ENCODE peak calls at places on chromosomes 6 and 20, in ten cellular contexts. Q, V, N, J, E, C, H, F, Y and Z are unnamed samples.

GRCh38 chr6:168995526-168996100 is 258.0 kb downstream of the THBS2 start:
- DNase-seq in Q (no peak), V (no peak), N (no peak), J (no peak), E (no peak), C (no peak), H (no peak), F (no peak), Y (no peak), Z (no peak)

GRCh38 chr6:17086469-17086868 is 15.4 kb upstream of the STMND1 start:
- DNase-seq in Q (peak), V (peak), N (no peak), J (peak), E (peak), C (peak), H (peak), F (peak), Y (peak), Z (peak)

GRCh38 chr6:107305391-107305790 is 154.0 kb downstream of the PDSS2 start:
- DNase-seq in Q (no peak), V (no peak), N (no peak), J (no peak), E (no peak), C (no peak), H (no peak), F (no peak), Y (no peak), Z (no peak)

GRCh38 chr6:52641826-52642225 is 29.1 kb upstream of the TMEM14A start:
- DNase-seq in Q (no peak), V (no peak), N (no peak), J (no peak), E (peak), C (no peak), H (no peak), F (no peak), Y (no peak), Z (no peak)

GRCh38 chr20:43812216-43812615 is 85.4 kb upstream of the GTSF1L start:
- DNase-seq in Q (no peak), V (no peak), N (no peak), J (no peak), E (no peak), C (no peak), H (no peak), F (no peak), Y (no peak), Z (no peak)

GRCh38 chr6:142915129-142915697 is 29.8 kb downstream of the HIVEP2 start:
- DNase-seq in Q (no peak), V (no peak), N (no peak), J (no peak), E (no peak), C (no peak), H (no peak), F (no peak), Y (no peak), Z (no peak)

GRCh38 chr20:10490706-10491105 is 55.6 kb downstream of the SLX4IP start:
- DNase-seq in Q (peak), V (no peak), N (no peak), J (no peak), E (no peak), C (no peak), H (no peak), F (no peak), Y (no peak), Z (no peak)

GRCh38 chr6:56364482-56365313 is 117.3 kb upstream of the COL21A1 start:
- DNase-seq in Q (peak), V (no peak), N (no peak), J (no peak), E (peak), C (no peak), H (no peak), F (no peak), Y (no peak), Z (no peak)

GRCh38 chr6:108134213-108134973 is 31.4 kb upstream of the NR2E1 start:
- DNase-seq in Q (no peak), V (no peak), N (no peak), J (no peak), E (no peak), C (no peak), H (no peak), F (no peak), Y (no peak), Z (no peak)

GRCh38 chr20:5131502-5131901 is 4.7 kb downstream of the CDS2 start:
- DNase-seq in Q (no peak), V (no peak), N (no peak), J (no peak), E (no peak), C (no peak), H (no peak), F (no peak), Y (no peak), Z (no peak)

GRCh38 chr20:8389381-8390368 is 257.6 kb downstream of the PLCB1 start:
- DNase-seq in Q (peak), V (peak), N (no peak), J (no peak), E (peak), C (no peak), H (no peak), F (no peak), Y (peak), Z (no peak)

GRCh38 chr20:50510706-50511401 is 671 bp downstream of the PTPN1 start:
- DNase-seq in Q (no peak), V (peak), N (no peak), J (peak), E (peak), C (no peak), H (peak), F (peak), Y (no peak), Z (no peak)

GRCh38 chr20:50513169-50514034 is 3.2 kb downstream of the PTPN1 start:
- DNase-seq in Q (peak), V (no peak), N (no peak), J (no peak), E (peak), C (no peak), H (no peak), F (no peak), Y (no peak), Z (no peak)

GRCh38 chr20:50509923-50510705 is at the start of gene PTPN1:
- DNase-seq in Q (peak), V (peak), N (peak), J (peak), E (peak), C (peak), H (peak), F (peak), Y (peak), Z (peak)

GRCh38 chr20:50514035-50514337 is 3.8 kb downstream of the PTPN1 start:
- DNase-seq in Q (no peak), V (no peak), N (no peak), J (no peak), E (no peak), C (no peak), H (no peak), F (no peak), Y (no peak), Z (no peak)

GRCh38 chr20:50512323-50512722 is 2.1 kb downstream of the PTPN1 start:
- DNase-seq in Q (no peak), V (no peak), N (no peak), J (no peak), E (no peak), C (no peak), H (no peak), F (no peak), Y (no peak), Z (no peak)
- H3K27ac ChIP-seq in Q (peak), V (peak), N (no peak), J (peak), E (peak), C (peak), H (peak), F (peak), Y (no peak), Z (peak)

GRCh38 chr6:130980310-130981032 is 82.6 kb downstream of the EPB41L2 start:
- DNase-seq in Q (no peak), V (no peak), N (no peak), J (no peak), E (no peak), C (no peak), H (no peak), F (no peak), Y (no peak), Z (no peak)
- H3K4me3 ChIP-seq in Q (no peak), V (no peak), N (no peak), J (no peak), E (no peak), C (no peak), H (no peak), F (no peak), Y (no peak), Z (no peak)

GRCh38 chr6:44265843-44266233 is 487 bp upstream of the NFKBIE start:
- DNase-seq in Q (no peak), V (no peak), N (no peak), J (no peak), E (no peak), C (no peak), H (no peak), F (no peak), Y (no peak), Z (no peak)

GRCh38 chr6:44264154-44265002 is 973 bp downstream of the NFKBIE start:
- DNase-seq in Q (peak), V (peak), N (no peak), J (peak), E (no peak), C (no peak), H (peak), F (peak), Y (no peak), Z (no peak)

GRCh38 chr6:44263357-44264100 is 1.8 kb downstream of the NFKBIE start:
- DNase-seq in Q (peak), V (no peak), N (no peak), J (peak), E (peak), C (no peak), H (no peak), F (no peak), Y (peak), Z (peak)

GRCh38 chr6:44266347-44266746 is 996 bp upstream of the NFKBIE start:
- DNase-seq in Q (no peak), V (no peak), N (no peak), J (no peak), E (no peak), C (no peak), H (no peak), F (no peak), Y (no peak), Z (no peak)

GRCh38 chr6:44265003-44265842 is at the start of gene NFKBIE:
- DNase-seq in Q (peak), V (peak), N (peak), J (peak), E (peak), C (peak), H (peak), F (peak), Y (peak), Z (peak)
- TF ChIP-seq POLR2A in Q (peak), V (no peak), N (no peak), J (peak), E (peak), C (peak), H (peak), F (peak), Y (peak), Z (peak)

GRCh38 chr6:163406320-163406719 is 8.2 kb upstream of the QKI start:
- DNase-seq in Q (no peak), V (no peak), N (no peak), J (no peak), E (no peak), C (no peak), H (no peak), F (no peak), Y (no peak), Z (no peak)
- H3K27ac ChIP-seq in Q (no peak), V (peak), N (peak), J (peak), E (peak), C (peak), H (peak), F (peak), Y (no peak), Z (peak)

GRCh38 chr6:158321960-158322359 is 9.7 kb downstream of the TULP4 start:
- DNase-seq in Q (peak), V (no peak), N (no peak), J (no peak), E (peak), C (no peak), H (no peak), F (no peak), Y (no peak), Z (no peak)
- H3K4me3 ChIP-seq in Q (no peak), V (no peak), N (no peak), J (no peak), E (no peak), C (no peak), H (no peak), F (no peak), Y (no peak), Z (no peak)

GRCh38 chr6:42179261-42179955 is 6.2 kb downstream of the GUCA1A start:
- DNase-seq in Q (no peak), V (no peak), N (no peak), J (no peak), E (no peak), C (no peak), H (no peak), F (no peak), Y (no peak), Z (no peak)
- TF ChIP-seq POLR2A in Q (no peak), V (no peak), N (no peak), J (no peak), E (no peak), C (no peak), H (no peak), F (no peak), Y (no peak), Z (no peak)

GRCh38 chr6:116266803-116267202 is 12.9 kb downstream of the TSPYL1 start:
- DNase-seq in Q (no peak), V (no peak), N (no peak), J (no peak), E (no peak), C (no peak), H (no peak), F (no peak), Y (no peak), Z (no peak)
- H3K27ac ChIP-seq in Q (no peak), V (no peak), N (no peak), J (no peak), E (no peak), C (no peak), H (no peak), F (no peak), Y (no peak), Z (no peak)

DNA sequence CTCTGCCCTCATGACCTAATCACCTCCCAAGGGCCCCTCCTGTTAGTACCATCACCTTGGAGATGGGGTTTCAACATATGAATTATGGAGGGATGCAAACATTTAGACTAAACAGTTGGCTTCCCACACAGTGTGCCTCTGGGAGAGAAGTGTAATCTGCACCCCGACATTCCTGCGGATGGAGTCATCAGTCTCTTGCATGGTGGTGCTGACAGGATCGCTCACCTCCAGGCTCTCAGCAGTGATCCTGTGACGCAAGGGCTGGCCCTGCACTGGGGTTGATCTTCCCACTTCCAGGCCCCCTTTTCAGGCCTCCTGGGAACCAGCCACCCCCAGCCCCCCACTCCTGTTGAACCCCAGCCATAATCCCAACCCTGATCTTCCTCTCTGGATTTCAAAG is 16.0 kb upstream of the PI16 start:
- DNase-seq in Q (peak), V (no peak), N (peak), J (no peak), E (no peak), C (no peak), H (no peak), F (no peak), Y (no peak), Z (no peak)
- H3K4me3 ChIP-seq in Q (no peak), V (no peak), N (no peak), J (no peak), E (no peak), C (no peak), H (no peak), F (no peak), Y (no peak), Z (no peak)